ENCODE peak calls at places on chromosome 21, in four cellular contexts. X is cardiac muscle cell; G is CD8-positive, alpha-beta T cell; O is heart right ventricle. R is an unnamed sample. For H3K27me3 and H3K4me1, the result is how much of the 10 kb centered on the place peaks cover.

GRCh38 chr21:18298228-18298627 is 53.6 kb downstream of the CHODL start:
- DNase-seq in G (no peak), O (no peak), X (no peak), R (no peak)

GRCh38 chr21:34348890-34349519 is 14.8 kb upstream of the KCNE2 start:
- DNase-seq in O (no peak), X (no peak), G (no peak), R (no peak)

GRCh38 chr21:43921602-43921978 is 56.6 kb downstream of the AGPAT3 start:
- DNase-seq in X (no peak), O (no peak), G (peak), R (no peak)

GRCh38 chr21:46667735-46668380 is 32.4 kb downstream of the PRMT2 start:
- DNase-seq in O (no peak), X (peak), G (no peak), R (no peak)

GRCh38 chr21:27213328-27213727 is 246.4 kb upstream of the ADAMTS5 start:
- DNase-seq in G (no peak), O (no peak), X (peak), R (no peak)

GRCh38 chr21:43890042-43890441 is 25.0 kb downstream of the AGPAT3 start:
- DNase-seq in O (no peak), G (no peak), X (no peak), R (no peak)

GRCh38 chr21:26892151-26892550 is 46.9 kb upstream of the ADAMTS1 start:
- DNase-seq in X (no peak), G (no peak), O (no peak), R (no peak)

GRCh38 chr21:38293113-38293512 is 36.3 kb downstream of the KCNJ15 start:
- DNase-seq in X (no peak), G (no peak), O (no peak), R (no peak)

GRCh38 chr21:34707876-34708325 is 39.1 kb downstream of the CLIC6 start:
- DNase-seq in X (no peak), O (no peak), G (peak), R (no peak)

GRCh38 chr21:31446206-31446900 is 102.3 kb upstream of the TIAM1 start:
- DNase-seq in X (no peak), O (no peak), G (peak), R (no peak)

GRCh38 chr21:34560021-34560420 is 48.0 kb upstream of the KCNE1 start:
- DNase-seq in O (no peak), G (no peak), X (no peak), R (no peak)

GRCh38 chr21:28220670-28221069 is 772.0 kb downstream of the LTN1 start:
- DNase-seq in O (no peak), G (no peak), X (no peak), R (no peak)

GRCh38 chr21:25371831-25372434 is 235.3 kb downstream of the MRPL39 start:
- DNase-seq in O (no peak), G (no peak), X (no peak), R (no peak)

GRCh38 chr21:26709090-26709489 is 136.0 kb upstream of the CYYR1 start:
- DNase-seq in X (no peak), O (no peak), G (no peak), R (no peak)

GRCh38 chr21:16072692-16073091 is 342.9 kb downstream of the USP25 start:
- DNase-seq in X (no peak), G (no peak), O (no peak), R (no peak)

GRCh38 chr21:16587141-16587570 is 857.4 kb downstream of the USP25 start:
- DNase-seq in O (peak), X (no peak), G (no peak), R (no peak)

GRCh38 chr21:39776589-39776988 is 31.6 kb downstream of the IGSF5 start:
- DNase-seq in X (no peak), O (no peak), G (no peak), R (no peak)

GRCh38 chr21:37461494-37461893 is 94.9 kb downstream of the DYRK1A start:
- DNase-seq in X (no peak), O (no peak), G (no peak), R (no peak)

GRCh38 chr21:43318841-43319781 is 107.8 kb downstream of the SIK1 start:
- DNase-seq in X (no peak), G (no peak), O (peak), R (no peak)

GRCh38 chr21:34017127-34017961 is 56.0 kb upstream of the MRPS6 start:
- DNase-seq in G (no peak), X (no peak), O (no peak), R (no peak)

GRCh38 chr21:27838585-27838984 is 871.7 kb upstream of the ADAMTS5 start:
- DNase-seq in X (no peak), O (no peak), G (no peak), R (no peak)

GRCh38 chr21:43929217-43929971 is 64.4 kb downstream of the AGPAT3 start:
- DNase-seq in X (no peak), O (peak), G (no peak), R (peak)

GRCh38 chr21:31222142-31222541 is 121.9 kb downstream of the TIAM1 start:
- DNase-seq in G (no peak), O (no peak), X (no peak), R (no peak)

GRCh38 chr21:38531610-38532009 is 33.3 kb upstream of the ERG start:
- DNase-seq in X (no peak), O (no peak), G (no peak), R (no peak)

GRCh38 chr21:29115899-29116298 is 14.5 kb upstream of the MAP3K7CL start:
- DNase-seq in G (no peak), O (no peak), X (no peak), R (no peak)

GRCh38 chr21:14684071-14684470 is 138.0 kb upstream of the SAMSN1 start:
- DNase-seq in G (no peak), O (no peak), X (no peak), R (no peak)

GRCh38 chr21:35226302-35226701 is 177.2 kb upstream of the RUNX1 start:
- DNase-seq in O (no peak), G (no peak), X (peak), R (no peak)

GRCh38 chr21:45590726-45591618 is 48.7 kb upstream of the SLC19A1 start:
- DNase-seq in X (no peak), O (peak), G (peak), R (no peak)

GRCh38 chr21:45590246-45590725 is 48.0 kb upstream of the SLC19A1 start:
- DNase-seq in O (peak), G (peak), X (peak), R (no peak)

GRCh38 chr21:45588086-45588825 is 46.0 kb upstream of the SLC19A1 start:
- DNase-seq in O (no peak), G (no peak), X (no peak), R (no peak)

GRCh38 chr21:45588861-45589491 is 46.7 kb upstream of the SLC19A1 start:
- DNase-seq in O (no peak), X (no peak), G (no peak), R (no peak)

GRCh38 chr21:45589686-45590245 is 47.5 kb upstream of the SLC19A1 start:
- DNase-seq in G (no peak), X (no peak), O (no peak), R (no peak)
- H3K27me3 ChIP-seq in G (under half), X (under half), O (under half), R (under half)

GRCh38 chr21:32580949-32581348 is 4.4 kb downstream of the TCP10L start:
- DNase-seq in X (no peak), O (no peak), G (no peak), R (no peak)
- H3K4me1 ChIP-seq in X (under half), O (under half), G (under half), R (under half)

DNA sequence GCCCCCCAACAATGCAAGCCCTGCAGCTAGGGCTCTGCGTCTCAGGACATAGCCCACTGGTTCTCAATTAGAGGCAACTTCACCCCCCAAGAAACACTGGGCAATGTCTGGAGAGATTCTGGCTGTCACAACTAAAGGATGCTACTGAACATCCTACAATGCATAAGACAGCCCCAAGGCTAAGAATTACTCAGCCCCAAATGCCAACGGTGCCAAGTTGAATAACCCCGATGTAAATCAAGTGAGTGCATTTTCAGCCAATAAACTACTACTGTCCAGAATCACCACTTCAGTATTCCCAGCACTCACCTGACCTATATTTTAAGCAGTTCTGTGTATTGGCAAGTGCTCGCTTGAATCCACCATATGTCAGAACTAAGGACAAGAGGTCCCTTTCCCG is 6.9 kb downstream of the RIPK4 start:
- DNase-seq in G (no peak), X (no peak), O (no peak), R (no peak)
- H3K27me3 ChIP-seq in G (under half), X (under half), O (half or more), R (under half)

GRCh38 chr21:41365377-41366107 is 3.7 kb downstream of the MX2 start:
- DNase-seq in X (no peak), G (peak), O (no peak), R (no peak)
- H3K4me1 ChIP-seq in X (under half), G (under half), O (under half), R (under half)

R was measured in right atrium auricular region.